ENCODE peak calls at places on chromosomes 6 and 20, in ten cellular contexts. L is A549, T is cardiac fibroblast, Q is EL, A is right atrium auricular region, G is kidney tubule cell, Y is tibial nerve, K is sciatic nerve, O is SW 1271, H is left ventricle myocardium inferior. X is an unnamed sample.

GRCh38 chr6:28134015-28134414 is 7.7 kb upstream of the ZKSCAN8 start:
- DNase-seq in O (no peak), T (peak), Y (no peak), K (no peak), L (peak), G (peak), A (no peak), Q (peak), H (no peak), X (peak)

GRCh38 chr6:11242709-11243108 is 10.2 kb upstream of the NEDD9 start:
- DNase-seq in G (no peak), K (no peak), L (no peak), T (peak), Q (peak), Y (no peak), O (no peak), A (no peak), H (no peak), X (no peak)

GRCh38 chr6:20334334-20334733 is 67.3 kb upstream of the E2F3 start:
- DNase-seq in K (no peak), O (no peak), T (no peak), H (no peak), L (no peak), A (peak), Y (no peak), G (no peak), Q (no peak), X (no peak)

GRCh38 chr6:15391500-15391899 is 145.6 kb downstream of the JARID2 start:
- DNase-seq in A (no peak), Q (no peak), T (no peak), L (no peak), H (no peak), G (no peak), O (no peak), K (no peak), Y (no peak), X (no peak)

GRCh38 chr20:8535403-8536003 is 403.4 kb downstream of the PLCB1 start:
- DNase-seq in A (no peak), G (no peak), O (no peak), Y (no peak), Q (peak), H (no peak), T (peak), K (no peak), L (peak), X (no peak)

GRCh38 chr6:72084992-72085569 is 198.7 kb downstream of the RIMS1 start:
- DNase-seq in Y (no peak), K (no peak), O (no peak), A (no peak), G (peak), L (no peak), H (no peak), T (peak), Q (peak), X (peak)

GRCh38 chr20:21102691-21103311 is 3.4 kb downstream of the LINC00237 start:
- DNase-seq in L (no peak), O (no peak), A (no peak), Q (no peak), H (peak), K (no peak), T (no peak), Y (no peak), G (peak), X (peak)

GRCh38 chr20:5531318-5532081 is 214.7 kb upstream of the PROKR2 start:
- DNase-seq in H (no peak), O (no peak), L (no peak), Q (no peak), G (peak), K (no peak), Y (no peak), A (peak), T (peak), X (peak)

GRCh38 chr20:11826334-11826733 is 91.4 kb upstream of the BTBD3 start:
- DNase-seq in O (no peak), L (no peak), K (no peak), T (no peak), Q (no peak), H (no peak), G (no peak), Y (no peak), A (no peak), X (no peak)

GRCh38 chr6:156808287-156808686 is 31.1 kb downstream of the ARID1B start:
- DNase-seq in T (peak), Y (no peak), G (peak), K (no peak), L (no peak), H (no peak), Q (no peak), A (no peak), O (no peak), X (no peak)

GRCh38 chr6:151690768-151691562 is 116.5 kb upstream of the ESR1 start:
- DNase-seq in H (no peak), K (no peak), A (no peak), O (no peak), G (peak), T (peak), Y (peak), Q (peak), L (no peak), X (peak)

GRCh38 chr6:112571486-112571885 is 224.4 kb downstream of the RFPL4B start:
- DNase-seq in G (no peak), A (no peak), H (peak), O (no peak), T (peak), L (no peak), K (no peak), Y (no peak), Q (peak), X (no peak)

GRCh38 chr6:145247677-145248419 is 487.5 kb downstream of the EPM2A start:
- DNase-seq in L (peak), O (no peak), H (no peak), Q (peak), Y (no peak), A (no peak), T (peak), G (peak), K (no peak), X (peak)

GRCh38 chr6:148599967-148600426 is 146.8 kb upstream of the UST start:
- DNase-seq in K (no peak), Y (no peak), O (no peak), Q (no peak), L (no peak), H (no peak), G (no peak), T (no peak), A (no peak), X (no peak)

X was measured in MV-4-11.